ENCODE peak calls at places on chromosomes 2 and 18, in six cellular contexts. G, N, K, Y, Q and A are unnamed samples.
A peak's percentile ranks its signal among the peaks of the same experiment; 100 is the strongest.

GRCh38 chr2:188385857-188386256 is 94.2 kb downstream of the GULP1 start:
- DNase-seq in N (no peak), K (no peak), G (no peak), Q (no peak), Y (no peak), A (no peak)

GRCh38 chr2:77484026-77484425 is 38.1 kb downstream of the LRRTM4 start:
- DNase-seq in G (no peak), Q (no peak), K (no peak), Y (no peak), N (no peak), A (no peak)

GRCh38 chr2:85159589-85159988 is 26.4 kb downstream of the TCF7L1 start:
- DNase-seq in N (no peak), Q (no peak), K (no peak), G (no peak), Y (no peak), A (no peak)

GRCh38 chr2:207330912-207331311 is 165.2 kb upstream of the KLF7 start:
- DNase-seq in K (no peak), Q (peak; percentile 95), Y (peak; percentile 92), N (no peak), G (no peak), A (peak; percentile 82)

GRCh38 chr18:1659190-1659589 is 754.5 kb downstream of the ADCYAP1 start:
- DNase-seq in N (no peak), Y (no peak), G (no peak), K (no peak), Q (no peak), A (no peak)

GRCh38 chr18:47993409-47993808 is 63.0 kb upstream of the SMAD2 start:
- DNase-seq in Y (no peak), K (no peak), Q (no peak), G (no peak), N (no peak), A (no peak)

GRCh38 chr2:26088038-26088643 is 54.3 kb downstream of the RAB10 start:
- DNase-seq in Q (peak; percentile 39), K (peak; percentile 36), N (no peak), Y (peak; percentile 63), G (no peak), A (no peak)

GRCh38 chr18:28112056-28112470 is 64.9 kb downstream of the CDH2 start:
- DNase-seq in K (no peak), N (no peak), Q (peak; percentile 88), G (no peak), Y (peak; percentile 63), A (no peak)

GRCh38 chr2:233822781-233823730 is 31.3 kb downstream of the HJURP start:
- DNase-seq in Y (no peak), K (no peak), N (no peak), Q (no peak), G (peak; percentile 6), A (no peak)

GRCh38 chr2:110770696-110771425 is 38.5 kb downstream of the ACOXL start:
- DNase-seq in K (peak; percentile 18), Q (peak; percentile 34), N (no peak), G (no peak), Y (no peak), A (peak; percentile 89)

GRCh38 chr2:66432801-66433694 is 1.9 kb upstream of the MEIS1 start:
- DNase-seq in N (no peak), Y (peak; percentile 85), G (peak; percentile 70), K (peak; percentile 96), Q (peak; percentile 97), A (peak; percentile 93)

GRCh38 chr18:75210274-75211001 is at the start of gene TSHZ1:
- DNase-seq in Q (peak; percentile 89), G (peak; percentile 80), Y (peak; percentile 91), K (peak; percentile 73), N (peak; percentile 37), A (peak; percentile 52)

GRCh38 chr18:56889621-56890020 is 238.5 kb downstream of the WDR7 start:
- DNase-seq in G (no peak), Q (no peak), Y (no peak), N (no peak), K (no peak), A (no peak)

GRCh38 chr18:48607049-48607984 is 68.5 kb downstream of the CTIF start:
- DNase-seq in K (peak; percentile 36), Y (no peak), G (no peak), Q (peak; percentile 96), N (no peak), A (peak; percentile 85)

GRCh38 chr18:77366725-77367641 is 117.3 kb downstream of the GALR1 start:
- DNase-seq in Y (no peak), K (peak; percentile 78), G (peak; percentile 36), Q (no peak), N (no peak), A (no peak)

GRCh38 chr2:224982910-224983688 is 59.2 kb downstream of the DOCK10 start:
- DNase-seq in G (peak; percentile 33), K (peak; percentile 14), N (peak; percentile 24), Y (no peak), Q (peak; percentile 61), A (peak; percentile 27)

GRCh38 chr18:70907673-70908072 is 618.8 kb downstream of the SOCS6 start:
- DNase-seq in G (no peak), N (no peak), Y (peak; percentile 35), Q (no peak), K (no peak), A (peak; percentile 40)

GRCh38 chr2:227428731-227429285 is 41.1 kb upstream of the SCYGR1 start:
- DNase-seq in G (no peak), N (no peak), K (no peak), Y (no peak), Q (no peak), A (no peak)

GRCh38 chr2:66435549-66435875 is 587 bp downstream of the MEIS1 start:
- DNase-seq in G (no peak), K (no peak), N (no peak), Y (no peak), Q (no peak), A (no peak)

GRCh38 chr2:1420746-1421480 is 7.7 kb downstream of the TPO start:
- DNase-seq in G (no peak), Y (no peak), Q (no peak), N (no peak), K (no peak), A (no peak)

GRCh38 chr2:9232166-9232479 is 25.5 kb downstream of the ASAP2 start:
- DNase-seq in Y (no peak), N (no peak), K (no peak), Q (no peak), G (no peak), A (no peak)

GRCh38 chr2:119202610-119203351 is 20.9 kb upstream of the STEAP3 start:
- DNase-seq in Y (no peak), Q (no peak), G (no peak), K (no peak), N (no peak), A (no peak)

GRCh38 chr2:236714061-236714460 is 144.4 kb downstream of the ACKR3 start:
- DNase-seq in Y (no peak), Q (no peak), G (no peak), K (no peak), N (no peak), A (no peak)

GRCh38 chr18:44773640-44774155 is 93.0 kb downstream of the SETBP1 start:
- DNase-seq in K (no peak), Q (no peak), N (no peak), G (no peak), Y (no peak), A (no peak)

GRCh38 chr2:158138255-158138654 is 36.6 kb downstream of the UPP2 start:
- DNase-seq in K (no peak), Q (peak; percentile 13), G (no peak), N (no peak), Y (no peak), A (no peak)

GRCh38 chr18:48454146-48454796 is 45.1 kb upstream of the ZBTB7C start:
- DNase-seq in Y (no peak), G (no peak), K (peak; percentile 48), N (no peak), Q (no peak), A (no peak)

GRCh38 chr2:205769494-205769848 is 87.2 kb downstream of the NRP2 start:
- DNase-seq in N (no peak), G (no peak), Q (peak; percentile 56), Y (peak; percentile 79), K (no peak), A (no peak)

GRCh38 chr2:86622409-86622877 is 1.2 kb downstream of the RNF103 start:
- DNase-seq in N (no peak), G (peak; percentile 50), Y (peak; percentile 62), Q (peak; percentile 20), K (peak; percentile 58), A (peak; percentile 37)

GRCh38 chr2:239903803-239904202 is 121.3 kb downstream of the NDUFA10 start:
- DNase-seq in Y (no peak), K (no peak), Q (no peak), N (no peak), G (no peak), A (no peak)

GRCh38 chr2:175805442-175806114 is 196.5 kb downstream of the LNPK start:
- DNase-seq in Y (no peak), N (no peak), G (no peak), K (no peak), Q (no peak), A (no peak)

GRCh38 chr2:113705982-113706523 is 50.4 kb downstream of the SLC35F5 start:
- DNase-seq in N (no peak), Y (no peak), Q (no peak), K (no peak), G (no peak), A (no peak)

GRCh38 chr2:120952318-120952717 is 216.7 kb downstream of the GLI2 start:
- DNase-seq in Q (peak; percentile 92), G (no peak), K (no peak), N (no peak), Y (no peak), A (peak; percentile 34)